ENCODE peak calls at places on chromosome X, in five cellular contexts. One of them, this sample, is unnamed.

GRCh38 chrX:29561417-29561816 is 653.9 kb upstream of the MAGEB2 start:
- DNase-seq in CD8-positive, alpha-beta memory T cell: no peak
- DNase-seq in T-helper 2 cell: no peak
- DNase-seq in cardiac muscle cell: peak; percentile 88
- DNase-seq in amniotic stem cell: no peak
- DNase-seq in this sample: no peak

GRCh38 chrX:21989415-21989814 is 42.7 kb upstream of the PHEX start:
- DNase-seq in CD8-positive, alpha-beta memory T cell: no peak
- DNase-seq in T-helper 2 cell: peak; percentile 64
- DNase-seq in cardiac muscle cell: no peak
- DNase-seq in amniotic stem cell: no peak
- DNase-seq in this sample: no peak

GRCh38 chrX:37380920-37381319 is 31.8 kb downstream of the PRRG1 start:
- DNase-seq in CD8-positive, alpha-beta memory T cell: no peak
- DNase-seq in T-helper 2 cell: no peak
- DNase-seq in cardiac muscle cell: peak; percentile 69
- DNase-seq in amniotic stem cell: no peak
- DNase-seq in this sample: peak; percentile 9

GRCh38 chrX:83819304-83819703 is 41.6 kb upstream of the CYLC1 start:
- DNase-seq in CD8-positive, alpha-beta memory T cell: no peak
- DNase-seq in T-helper 2 cell: no peak
- DNase-seq in cardiac muscle cell: no peak
- DNase-seq in amniotic stem cell: no peak
- DNase-seq in this sample: no peak

GRCh38 chrX:40096395-40097091 is 1.2 kb downstream of the BCOR start:
- DNase-seq in CD8-positive, alpha-beta memory T cell: peak; percentile 64
- DNase-seq in T-helper 2 cell: peak; percentile 69
- DNase-seq in cardiac muscle cell: peak; percentile 57
- DNase-seq in amniotic stem cell: no peak
- DNase-seq in this sample: no peak

GRCh38 chrX:103666202-103667107 is 20.0 kb downstream of the MORF4L2 start:
- DNase-seq in CD8-positive, alpha-beta memory T cell: no peak
- DNase-seq in T-helper 2 cell: no peak
- DNase-seq in cardiac muscle cell: no peak
- DNase-seq in amniotic stem cell: no peak
- DNase-seq in this sample: no peak

GRCh38 chrX:20063153-20063552 is 53.6 kb downstream of the MAP7D2 start:
- DNase-seq in CD8-positive, alpha-beta memory T cell: no peak
- DNase-seq in T-helper 2 cell: no peak
- DNase-seq in cardiac muscle cell: no peak
- DNase-seq in amniotic stem cell: no peak
- DNase-seq in this sample: no peak

GRCh38 chrX:123629502-123629901 is 103.3 kb downstream of the THOC2 start:
- DNase-seq in CD8-positive, alpha-beta memory T cell: no peak
- DNase-seq in T-helper 2 cell: no peak
- DNase-seq in cardiac muscle cell: no peak
- DNase-seq in amniotic stem cell: no peak
- DNase-seq in this sample: no peak

GRCh38 chrX:15815779-15816452 is 25.6 kb downstream of the ZRSR2 start:
- DNase-seq in CD8-positive, alpha-beta memory T cell: no peak
- DNase-seq in T-helper 2 cell: peak; percentile 75
- DNase-seq in cardiac muscle cell: peak; percentile 28
- DNase-seq in amniotic stem cell: no peak
- DNase-seq in this sample: no peak

GRCh38 chrX:23509256-23509655 is 158.0 kb upstream of the PRDX4 start:
- DNase-seq in CD8-positive, alpha-beta memory T cell: no peak
- DNase-seq in T-helper 2 cell: no peak
- DNase-seq in cardiac muscle cell: no peak
- DNase-seq in amniotic stem cell: no peak
- DNase-seq in this sample: no peak

GRCh38 chrX:123749643-123750042 is 16.8 kb upstream of the THOC2 start:
- DNase-seq in CD8-positive, alpha-beta memory T cell: no peak
- DNase-seq in T-helper 2 cell: no peak
- DNase-seq in cardiac muscle cell: peak; percentile 11
- DNase-seq in amniotic stem cell: no peak
- DNase-seq in this sample: no peak

GRCh38 chrX:18353931-18354368 is 538 bp downstream of the SCML2 start:
- DNase-seq in CD8-positive, alpha-beta memory T cell: peak; percentile 1
- DNase-seq in T-helper 2 cell: peak; percentile 19
- DNase-seq in cardiac muscle cell: no peak
- DNase-seq in amniotic stem cell: no peak
- DNase-seq in this sample: no peak

GRCh38 chrX:154411322-154411980 is at the start of gene TAFAZZIN:
- DNase-seq in CD8-positive, alpha-beta memory T cell: peak; percentile 63
- DNase-seq in T-helper 2 cell: peak; percentile 90
- DNase-seq in cardiac muscle cell: peak; percentile 66
- DNase-seq in amniotic stem cell: peak; percentile 13
- DNase-seq in this sample: no peak

GRCh38 chrX:17390325-17390992 is 15.5 kb downstream of the NHS start:
- DNase-seq in CD8-positive, alpha-beta memory T cell: no peak
- DNase-seq in T-helper 2 cell: no peak
- DNase-seq in cardiac muscle cell: no peak
- DNase-seq in amniotic stem cell: no peak
- DNase-seq in this sample: no peak

GRCh38 chrX:10015711-10016515 is 48.8 kb downstream of the CLDN34 start:
- DNase-seq in CD8-positive, alpha-beta memory T cell: peak; percentile 13
- DNase-seq in T-helper 2 cell: no peak
- DNase-seq in cardiac muscle cell: peak; percentile 42
- DNase-seq in amniotic stem cell: no peak
- DNase-seq in this sample: no peak

GRCh38 chrX:13669246-13669689 is 16.3 kb downstream of the TCEANC start:
- DNase-seq in CD8-positive, alpha-beta memory T cell: peak; percentile 47
- DNase-seq in T-helper 2 cell: peak; percentile 67
- DNase-seq in cardiac muscle cell: peak; percentile 95
- DNase-seq in amniotic stem cell: peak; percentile 44
- DNase-seq in this sample: peak; percentile 90

GRCh38 chrX:11380187-11380586 is 87.0 kb downstream of the AMELX start:
- DNase-seq in CD8-positive, alpha-beta memory T cell: no peak
- DNase-seq in T-helper 2 cell: no peak
- DNase-seq in cardiac muscle cell: no peak
- DNase-seq in amniotic stem cell: no peak
- DNase-seq in this sample: no peak

GRCh38 chrX:29662101-29662500 is 553.3 kb upstream of the MAGEB2 start:
- DNase-seq in CD8-positive, alpha-beta memory T cell: no peak
- DNase-seq in T-helper 2 cell: no peak
- DNase-seq in cardiac muscle cell: peak; percentile 55
- DNase-seq in amniotic stem cell: no peak
- DNase-seq in this sample: no peak

This sample was measured in BJ.